ENCODE peak calls at places on chromosomes 13 and 19, in six cellular contexts. One of them, this sample, is unnamed.
A peak's percentile ranks its signal among the peaks of the same experiment; 100 is the strongest.

GRCh38 chr19:2416321-2417097 is 10.9 kb downstream of the TIMM13 start:
- DNase-seq in hepatocyte: no peak
- DNase-seq in spleen: no peak
- DNase-seq in cardiac muscle cell: no peak
- DNase-seq in psoas muscle: no peak
- DNase-seq in upper lobe of right lung: no peak
- DNase-seq in this sample: no peak

GRCh38 chr13:27921961-27922910 is 2.4 kb downstream of the PDX1 start:
- DNase-seq in hepatocyte: no peak
- DNase-seq in spleen: no peak
- DNase-seq in cardiac muscle cell: no peak
- DNase-seq in psoas muscle: no peak
- DNase-seq in upper lobe of right lung: no peak
- DNase-seq in this sample: no peak

GRCh38 chr13:78806457-78806856 is 147.5 kb upstream of the OBI1 start:
- DNase-seq in hepatocyte: no peak
- DNase-seq in spleen: no peak
- DNase-seq in cardiac muscle cell: no peak
- DNase-seq in psoas muscle: no peak
- DNase-seq in upper lobe of right lung: no peak
- DNase-seq in this sample: no peak

GRCh38 chr13:61880576-61881283 is 465.1 kb upstream of the PCDH20 start:
- DNase-seq in hepatocyte: peak; percentile 65
- DNase-seq in spleen: no peak
- DNase-seq in cardiac muscle cell: peak; percentile 66
- DNase-seq in psoas muscle: no peak
- DNase-seq in upper lobe of right lung: no peak
- DNase-seq in this sample: no peak

GRCh38 chr19:57403737-57404537 is 7.0 kb upstream of the ZNF17 start:
- DNase-seq in hepatocyte: no peak
- DNase-seq in spleen: no peak
- DNase-seq in cardiac muscle cell: no peak
- DNase-seq in psoas muscle: no peak
- DNase-seq in upper lobe of right lung: no peak
- DNase-seq in this sample: no peak

GRCh38 chr13:113906566-113906965 is 42.7 kb upstream of the GAS6 start:
- DNase-seq in hepatocyte: no peak
- DNase-seq in spleen: peak; percentile 59
- DNase-seq in cardiac muscle cell: no peak
- DNase-seq in psoas muscle: no peak
- DNase-seq in upper lobe of right lung: no peak
- DNase-seq in this sample: no peak

GRCh38 chr13:101230271-101230890 is 185.9 kb downstream of the NALCN start:
- DNase-seq in hepatocyte: no peak
- DNase-seq in spleen: no peak
- DNase-seq in cardiac muscle cell: no peak
- DNase-seq in psoas muscle: no peak
- DNase-seq in upper lobe of right lung: no peak
- DNase-seq in this sample: no peak

GRCh38 chr19:41895745-41896580 is 13.0 kb downstream of the ARHGEF1 start:
- DNase-seq in hepatocyte: no peak
- DNase-seq in spleen: no peak
- DNase-seq in cardiac muscle cell: no peak
- DNase-seq in psoas muscle: no peak
- DNase-seq in upper lobe of right lung: no peak
- DNase-seq in this sample: no peak

GRCh38 chr19:13027031-13027430 is 31.8 kb downstream of the NFIX start:
- DNase-seq in hepatocyte: no peak
- DNase-seq in spleen: no peak
- DNase-seq in cardiac muscle cell: no peak
- DNase-seq in psoas muscle: no peak
- DNase-seq in upper lobe of right lung: no peak
- DNase-seq in this sample: no peak
- H3K4me1 ChIP-seq in hepatocyte: peaks cover 25% of the 10 kb centered on the region
- H3K4me1 ChIP-seq in spleen: peaks cover 16% of the 10 kb centered on the region
- H3K4me1 ChIP-seq in cardiac muscle cell: peaks cover 4% of the 10 kb centered on the region
- H3K4me1 ChIP-seq in psoas muscle: peaks cover 89% of the 10 kb centered on the region
- H3K4me1 ChIP-seq in upper lobe of right lung: peaks cover 68% of the 10 kb centered on the region
- H3K4me1 ChIP-seq in this sample: peaks cover 16% of the 10 kb centered on the region

DNA sequence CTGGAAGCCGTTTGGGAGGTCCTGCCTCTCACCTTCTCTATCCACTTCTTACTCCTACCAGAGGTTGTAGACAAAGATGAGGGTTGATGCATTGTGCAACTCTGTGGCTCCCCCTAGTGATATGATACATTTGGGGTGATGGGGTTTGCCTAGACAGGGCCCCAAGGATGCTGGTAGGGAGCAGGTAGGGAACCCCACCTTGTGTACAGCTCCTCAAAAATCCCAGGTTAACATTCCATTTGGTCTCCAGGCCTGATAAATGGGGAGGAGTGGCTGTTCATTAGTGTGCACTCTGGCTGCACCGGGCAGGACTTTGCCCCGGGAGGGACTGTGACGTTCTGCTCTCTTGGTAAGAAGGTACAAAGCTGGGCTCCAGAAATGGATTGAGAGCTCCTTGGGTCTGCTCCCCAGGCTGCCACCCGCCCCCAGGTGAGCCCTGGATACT is 19.2 kb downstream of the SIGLEC8 start:
- DNase-seq in hepatocyte: no peak
- DNase-seq in spleen: peak; percentile 57
- DNase-seq in cardiac muscle cell: peak; percentile 6
- DNase-seq in psoas muscle: no peak
- DNase-seq in upper lobe of right lung: peak; percentile 35
- DNase-seq in this sample: peak; percentile 23
- TF ChIP-seq CTCF in hepatocyte: peak; percentile 30
- TF ChIP-seq CTCF in spleen: peak; percentile 38
- TF ChIP-seq CTCF in cardiac muscle cell: peak; percentile 46
- TF ChIP-seq CTCF in psoas muscle: peak; percentile 10
- TF ChIP-seq CTCF in upper lobe of right lung: peak; percentile 38
- TF ChIP-seq CTCF in this sample: peak; percentile 40

GRCh38 chr19:35901055-35901644 is 810 bp upstream of the NFKBID start:
- DNase-seq in hepatocyte: peak; percentile 43
- DNase-seq in spleen: peak; percentile 81
- DNase-seq in cardiac muscle cell: no peak
- DNase-seq in psoas muscle: no peak
- DNase-seq in upper lobe of right lung: no peak
- DNase-seq in this sample: no peak
- H3K4me1 ChIP-seq in hepatocyte: peaks cover 6% of the 10 kb centered on the region
- H3K4me1 ChIP-seq in spleen: peaks cover 27% of the 10 kb centered on the region
- H3K4me1 ChIP-seq in cardiac muscle cell: no peaks in the 10 kb centered on the region
- H3K4me1 ChIP-seq in psoas muscle: peaks cover 7% of the 10 kb centered on the region
- H3K4me1 ChIP-seq in upper lobe of right lung: peaks cover 28% of the 10 kb centered on the region
- H3K4me1 ChIP-seq in this sample: peaks cover 52% of the 10 kb centered on the region

GRCh38 chr19:317710-318508 is 26.7 kb downstream of the MIER2 start:
- DNase-seq in hepatocyte: no peak
- DNase-seq in spleen: no peak
- DNase-seq in cardiac muscle cell: no peak
- DNase-seq in psoas muscle: no peak
- DNase-seq in upper lobe of right lung: no peak
- DNase-seq in this sample: no peak
- TF ChIP-seq CTCF in hepatocyte: no peak
- TF ChIP-seq CTCF in spleen: no peak
- TF ChIP-seq CTCF in cardiac muscle cell: no peak
- TF ChIP-seq CTCF in psoas muscle: no peak
- TF ChIP-seq CTCF in upper lobe of right lung: no peak
- TF ChIP-seq CTCF in this sample: no peak